ENCODE peak calls at places on chromosomes 13 and 19, in ten cellular contexts. V, Q, R, I, N, Z, B, W, O and F are unnamed samples.

GRCh38 chr13:93690139-93690538 is 463.5 kb downstream of the GPC6 start:
- DNase-seq in V (peak), Q (no peak), R (no peak), I (no peak), N (no peak), Z (no peak), B (no peak), W (no peak), O (no peak), F (no peak)

GRCh38 chr19:17654993-17655392 is 33.2 kb downstream of the UNC13A start:
- DNase-seq in V (no peak), Q (peak), R (no peak), I (no peak), N (no peak), Z (peak), B (no peak), W (no peak), O (no peak), F (no peak)

GRCh38 chr13:85313761-85314503 is 485.3 kb downstream of the SLITRK6 start:
- DNase-seq in V (peak), Q (no peak), R (no peak), I (no peak), N (no peak), Z (no peak), B (no peak), W (no peak), O (no peak), F (no peak)

GRCh38 chr13:26037302-26037701 is 14.5 kb downstream of the SHISA2 start:
- DNase-seq in V (peak), Q (no peak), R (no peak), I (no peak), N (no peak), Z (peak), B (no peak), W (no peak), O (no peak), F (no peak)

GRCh38 chr13:106532111-106532929 is 3.1 kb downstream of the EFNB2 start:
- DNase-seq in V (peak), Q (no peak), R (no peak), I (no peak), N (no peak), Z (no peak), B (no peak), W (no peak), O (no peak), F (no peak)

GRCh38 chr19:40862785-40863184 is 12.5 kb upstream of the CYP2A6 start:
- DNase-seq in V (peak), Q (no peak), R (no peak), I (no peak), N (no peak), Z (no peak), B (no peak), W (no peak), O (no peak), F (no peak)

GRCh38 chr13:42487221-42487620 is 86.7 kb upstream of the TNFSF11 start:
- DNase-seq in V (no peak), Q (no peak), R (no peak), I (no peak), N (no peak), Z (no peak), B (no peak), W (no peak), O (no peak), F (no peak)

GRCh38 chr19:17737690-17738153 is 13.6 kb upstream of the FCHO1 start:
- DNase-seq in V (no peak), Q (no peak), R (no peak), I (no peak), N (no peak), Z (no peak), B (no peak), W (no peak), O (no peak), F (no peak)

GRCh38 chr19:53503126-53503525 is 34.8 kb upstream of the ZNF331 start:
- DNase-seq in V (no peak), Q (no peak), R (no peak), I (no peak), N (no peak), Z (no peak), B (no peak), W (no peak), O (no peak), F (no peak)

GRCh38 chr19:49968279-49968922 is 7.4 kb upstream of the SIGLEC11 start:
- DNase-seq in V (no peak), Q (peak), R (no peak), I (peak), N (no peak), Z (no peak), B (no peak), W (no peak), O (no peak), F (no peak)

GRCh38 chr13:25988655-25989054 is 63.2 kb downstream of the SHISA2 start:
- DNase-seq in V (no peak), Q (no peak), R (no peak), I (no peak), N (no peak), Z (no peak), B (no peak), W (no peak), O (no peak), F (no peak)

GRCh38 chr19:7658219-7658686 is 10.6 kb upstream of the RETN start:
- DNase-seq in V (no peak), Q (no peak), R (no peak), I (no peak), N (no peak), Z (no peak), B (no peak), W (no peak), O (no peak), F (no peak)

GRCh38 chr13:66618702-66619101 is 611.4 kb downstream of the PCDH9 start:
- DNase-seq in V (peak), Q (no peak), R (no peak), I (no peak), N (no peak), Z (peak), B (no peak), W (peak), O (no peak), F (no peak)

GRCh38 chr13:108425056-108425455 is 155.5 kb downstream of the TNFSF13B start:
- DNase-seq in V (no peak), Q (no peak), R (no peak), I (no peak), N (no peak), Z (no peak), B (no peak), W (no peak), O (no peak), F (no peak)

GRCh38 chr13:83162493-83162892 is 719.8 kb downstream of the SLITRK1 start:
- DNase-seq in V (peak), Q (no peak), R (no peak), I (no peak), N (no peak), Z (peak), B (no peak), W (no peak), O (no peak), F (no peak)

GRCh38 chr13:95707442-95708389 is 30.8 kb downstream of the DNAJC3 start:
- DNase-seq in V (no peak), Q (no peak), R (no peak), I (no peak), N (no peak), Z (no peak), B (no peak), W (no peak), O (no peak), F (no peak)

GRCh38 chr13:77563110-77563509 is 27.6 kb downstream of the SCEL start:
- DNase-seq in V (peak), Q (no peak), R (no peak), I (no peak), N (no peak), Z (no peak), B (no peak), W (no peak), O (no peak), F (no peak)

GRCh38 chr13:21240586-21240985 is 64.1 kb downstream of the MRPL57 start:
- DNase-seq in V (peak), Q (no peak), R (no peak), I (no peak), N (no peak), Z (no peak), B (no peak), W (no peak), O (no peak), F (no peak)

GRCh38 chr19:52398091-52398461 is 427 bp downstream of the ZNF528 start:
- DNase-seq in V (peak), Q (no peak), R (peak), I (no peak), N (no peak), Z (peak), B (no peak), W (no peak), O (peak), F (no peak)

GRCh38 chr19:1105217-1105872 is 1.6 kb downstream of the GPX4 start:
- DNase-seq in V (peak), Q (no peak), R (no peak), I (no peak), N (no peak), Z (no peak), B (no peak), W (no peak), O (no peak), F (no peak)

GRCh38 chr13:94480672-94481145 is 1.2 kb upstream of the DCT start:
- DNase-seq in V (peak), Q (no peak), R (no peak), I (no peak), N (peak), Z (no peak), B (peak), W (no peak), O (peak), F (no peak)

GRCh38 chr13:112888238-112889111 is 80.5 kb upstream of the MCF2L start:
- DNase-seq in V (no peak), Q (peak), R (no peak), I (peak), N (no peak), Z (no peak), B (no peak), W (no peak), O (no peak), F (no peak)

GRCh38 chr19:49408816-49409440 is 14.3 kb downstream of the PTH2 start:
- DNase-seq in V (no peak), Q (no peak), R (no peak), I (no peak), N (no peak), Z (no peak), B (no peak), W (no peak), O (no peak), F (no peak)

GRCh38 chr13:75872970-75873369 is 236.8 kb downstream of the LMO7 start:
- DNase-seq in V (no peak), Q (no peak), R (no peak), I (no peak), N (no peak), Z (no peak), B (no peak), W (no peak), O (no peak), F (no peak)

GRCh38 chr19:34851277-34851804 is 75.4 kb upstream of the ZNF30 start:
- DNase-seq in V (no peak), Q (no peak), R (no peak), I (no peak), N (no peak), Z (no peak), B (no peak), W (no peak), O (no peak), F (no peak)

GRCh38 chr13:75959861-75960481 is 323.8 kb downstream of the LMO7 start:
- DNase-seq in V (no peak), Q (no peak), R (no peak), I (no peak), N (no peak), Z (no peak), B (no peak), W (no peak), O (no peak), F (no peak)

GRCh38 chr13:41696163-41697003 is 239.0 kb downstream of the RGCC start:
- DNase-seq in V (peak), Q (no peak), R (no peak), I (no peak), N (no peak), Z (no peak), B (no peak), W (peak), O (no peak), F (no peak)

GRCh38 chr19:30662211-30662861 is 290.2 kb downstream of the ZNF536 start:
- DNase-seq in V (no peak), Q (no peak), R (no peak), I (no peak), N (no peak), Z (no peak), B (no peak), W (no peak), O (no peak), F (no peak)

GRCh38 chr13:34151885-34152284 is 333.9 kb downstream of the RFC3 start:
- DNase-seq in V (no peak), Q (no peak), R (no peak), I (no peak), N (no peak), Z (no peak), B (no peak), W (no peak), O (no peak), F (no peak)

GRCh38 chr19:1027020-1027952 is 878 bp downstream of the CNN2 start:
- DNase-seq in V (peak), Q (peak), R (no peak), I (no peak), N (no peak), Z (no peak), B (peak), W (no peak), O (no peak), F (no peak)

GRCh38 chr19:38898788-38899446 is 501 bp downstream of the SIRT2 start:
- DNase-seq in V (peak), Q (no peak), R (no peak), I (no peak), N (no peak), Z (no peak), B (no peak), W (no peak), O (no peak), F (peak)

GRCh38 chr19:38901683-38902082 is 1.9 kb downstream of the NFKBIB start:
- DNase-seq in V (no peak), Q (no peak), R (no peak), I (no peak), N (no peak), Z (no peak), B (no peak), W (no peak), O (no peak), F (no peak)

GRCh38 chr19:38900816-38901215 is 1.0 kb downstream of the NFKBIB start:
- DNase-seq in V (peak), Q (no peak), R (no peak), I (no peak), N (no peak), Z (no peak), B (no peak), W (no peak), O (no peak), F (no peak)

GRCh38 chr19:38900220-38900629 is 456 bp downstream of the NFKBIB start:
- DNase-seq in V (no peak), Q (no peak), R (no peak), I (no peak), N (no peak), Z (no peak), B (no peak), W (no peak), O (no peak), F (no peak)

GRCh38 chr19:38899447-38900219 is at the start of the genes NFKBIB and SIRT2:
- DNase-seq in V (peak), Q (peak), R (peak), I (peak), N (peak), Z (peak), B (peak), W (peak), O (peak), F (peak)
- TF ChIP-seq CTCF in V (no peak), Q (no peak), R (no peak), I (no peak), N (no peak), Z (no peak), B (no peak), W (no peak), O (no peak), F (no peak)

DNA sequence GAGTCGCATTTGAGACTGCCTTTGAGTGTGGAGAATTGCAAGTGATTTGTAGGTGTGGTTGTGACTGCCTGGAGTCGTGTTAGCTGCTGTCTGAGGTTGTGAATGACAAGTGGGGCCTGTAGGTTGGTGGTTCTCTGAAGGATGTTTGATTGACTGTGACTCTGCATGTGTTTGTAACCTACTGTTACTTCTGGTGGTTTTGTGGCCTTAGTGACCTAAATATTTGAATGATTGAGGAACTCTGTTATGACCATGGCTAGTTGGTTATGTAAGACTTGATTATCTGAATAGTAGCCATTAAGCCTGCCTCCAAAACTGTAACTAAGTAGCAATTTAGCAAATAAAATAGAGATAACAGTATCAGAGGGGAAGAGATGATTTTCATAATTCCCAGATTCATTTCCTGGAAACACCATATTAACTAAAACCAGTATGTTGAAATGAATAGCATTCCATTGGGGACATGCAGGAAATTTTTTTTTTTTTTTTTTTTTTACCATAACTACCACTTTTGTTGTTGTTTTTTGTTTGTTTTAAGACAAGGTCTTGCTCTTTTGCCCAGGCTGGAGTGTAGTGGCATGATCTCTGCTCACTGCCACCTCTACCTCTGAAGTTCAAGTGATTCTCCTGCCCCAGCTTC is 846 bp downstream of the ZNF382 start:
- DNase-seq in V (no peak), Q (no peak), R (no peak), I (no peak), N (no peak), Z (no peak), B (no peak), W (no peak), O (no peak), F (no peak)
- H3K27ac ChIP-seq in V (peak), Q (peak), R (peak), I (peak), N (peak), Z (no peak), B (peak), W (no peak), O (peak), F (peak)

GRCh38 chr13:35782793-35783192 is 306.3 kb upstream of the MAB21L1 start:
- DNase-seq in V (no peak), Q (no peak), R (no peak), I (no peak), N (no peak), Z (no peak), B (no peak), W (no peak), O (no peak), F (no peak)

GRCh38 chr13:35785563-35786327 is 309.3 kb upstream of the MAB21L1 start:
- DNase-seq in V (no peak), Q (no peak), R (no peak), I (no peak), N (no peak), Z (no peak), B (no peak), W (no peak), O (no peak), F (no peak)

GRCh38 chr13:35781044-35781443 is 304.6 kb upstream of the MAB21L1 start:
- DNase-seq in V (no peak), Q (no peak), R (no peak), I (no peak), N (no peak), Z (no peak), B (no peak), W (no peak), O (no peak), F (no peak)

GRCh38 chr13:35781661-35782060 is 305.2 kb upstream of the MAB21L1 start:
- DNase-seq in V (no peak), Q (no peak), R (no peak), I (no peak), N (no peak), Z (no peak), B (no peak), W (no peak), O (no peak), F (no peak)

DNA sequence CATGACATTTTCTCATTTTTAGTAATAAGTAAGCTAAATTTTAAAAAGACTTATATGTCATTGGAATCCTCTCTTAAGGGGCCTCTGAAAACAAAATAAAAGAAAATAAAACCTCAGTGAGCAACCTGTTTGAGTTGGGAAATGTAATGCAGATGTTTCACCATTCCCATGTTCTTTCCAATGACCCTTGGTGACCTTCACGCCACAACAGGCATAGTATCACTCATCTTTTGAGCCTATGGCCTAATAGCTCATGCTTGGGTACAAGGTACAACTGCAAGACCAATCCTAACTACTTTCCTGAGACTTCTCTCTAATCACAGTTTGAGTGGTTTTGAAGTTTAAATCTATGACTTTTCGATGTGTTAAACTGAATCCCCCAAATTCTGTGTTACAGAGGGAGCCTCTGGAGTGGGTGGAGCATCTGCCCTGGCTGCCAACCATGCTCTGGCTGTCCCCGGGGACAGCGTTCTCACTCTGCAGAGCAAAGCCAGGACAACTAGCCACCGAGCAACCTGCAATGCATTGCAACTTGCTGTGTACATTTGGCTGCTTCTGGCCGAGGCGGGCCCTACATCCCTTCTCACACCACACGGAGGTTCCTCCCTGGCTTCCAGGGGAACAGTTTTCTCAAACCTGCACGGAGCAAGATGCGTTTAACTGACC is 307.9 kb upstream of the MAB21L1 start:
- DNase-seq in V (no peak), Q (peak), R (no peak), I (no peak), N (no peak), Z (no peak), B (no peak), W (no peak), O (no peak), F (no peak)
- H3K4me3 ChIP-seq in V (no peak), Q (no peak), R (no peak), I (no peak), N (no peak), Z (no peak), B (no peak), W (no peak), O (no peak), F (no peak)

GRCh38 chr19:3343619-3344502 is 22.5 kb upstream of the NFIC start:
- DNase-seq in V (peak), Q (peak), R (peak), I (peak), N (peak), Z (peak), B (peak), W (no peak), O (peak), F (peak)
- TF ChIP-seq CTCF in V (no peak), Q (no peak), R (peak), I (peak), N (no peak), Z (peak), B (no peak), W (peak), O (no peak), F (peak)

GRCh38 chr19:47357788-47358680 is 8.9 kb downstream of the DHX34 start:
- DNase-seq in V (no peak), Q (no peak), R (no peak), I (no peak), N (no peak), Z (no peak), B (no peak), W (no peak), O (no peak), F (no peak)

GRCh38 chr19:47356900-47357299 is 7.8 kb downstream of the DHX34 start:
- DNase-seq in V (no peak), Q (no peak), R (no peak), I (no peak), N (no peak), Z (no peak), B (no peak), W (no peak), O (no peak), F (no peak)

GRCh38 chr19:47363758-47364529 is 14.8 kb downstream of the DHX34 start:
- DNase-seq in V (peak), Q (no peak), R (no peak), I (no peak), N (no peak), Z (no peak), B (no peak), W (no peak), O (no peak), F (no peak)

GRCh38 chr19:47362321-47362720 is 13.2 kb downstream of the DHX34 start:
- DNase-seq in V (no peak), Q (no peak), R (no peak), I (no peak), N (no peak), Z (no peak), B (no peak), W (no peak), O (no peak), F (no peak)
- H3K27ac ChIP-seq in V (no peak), Q (no peak), R (no peak), I (no peak), N (no peak), Z (no peak), B (no peak), W (no peak), O (no peak), F (no peak)

GRCh38 chr19:54616840-54617560 is 13.3 kb upstream of the LILRB1 start:
- DNase-seq in V (no peak), Q (no peak), R (no peak), I (no peak), N (no peak), Z (no peak), B (no peak), W (no peak), O (no peak), F (no peak)
- H3K4me3 ChIP-seq in V (no peak), Q (no peak), R (no peak), I (peak), N (no peak), Z (no peak), B (no peak), W (no peak), O (no peak), F (no peak)